ENCODE peak calls at places on chromosomes 1 and 21, in five cellular contexts. W, T, Y, X and B are unnamed samples.

GRCh38 chr1:51469518-51469917 is 49.5 kb downstream of the EPS15 start:
- DNase-seq in W (no peak), T (no peak), Y (no peak), X (no peak), B (no peak)

GRCh38 chr1:158177705-158178450 is 2.8 kb upstream of the CD1D start:
- DNase-seq in W (peak; percentile 60), T (peak; percentile 48), Y (no peak), X (peak; percentile 85), B (peak; percentile 2)

GRCh38 chr1:45913183-45913924 is 109.9 kb downstream of the MAST2 start:
- DNase-seq in W (peak; percentile 98), T (peak; percentile 97), Y (no peak), X (no peak), B (peak; percentile 46)

GRCh38 chr1:147919881-147920280 is 8.3 kb upstream of the GPR89B start:
- DNase-seq in W (no peak), T (no peak), Y (no peak), X (no peak), B (no peak)

GRCh38 chr21:39088831-39089380 is 94.3 kb downstream of the PSMG1 start:
- DNase-seq in W (peak; percentile 76), T (no peak), Y (no peak), X (no peak), B (no peak)

GRCh38 chr1:1543706-1544099 is 3.3 kb upstream of the TMEM240 start:
- DNase-seq in W (no peak), T (peak; percentile 54), Y (no peak), X (no peak), B (no peak)

GRCh38 chr1:222464841-222465210 is 83.1 kb downstream of the HHIPL2 start:
- DNase-seq in W (peak; percentile 51), T (peak; percentile 71), Y (peak; percentile 49), X (peak; percentile 41), B (no peak)

GRCh38 chr1:219174672-219175564 is 1.2 kb downstream of the LYPLAL1 start:
- DNase-seq in W (peak; percentile 95), T (peak; percentile 84), Y (peak; percentile 38), X (peak; percentile 27), B (peak; percentile 94)

GRCh38 chr1:97210302-97210701 is 488.7 kb downstream of the PTBP2 start:
- DNase-seq in W (peak; percentile 29), T (peak; percentile 14), Y (no peak), X (no peak), B (no peak)

GRCh38 chr21:23478381-23478780 is 2128.9 kb downstream of the MRPL39 start:
- DNase-seq in W (no peak), T (no peak), Y (no peak), X (no peak), B (no peak)

GRCh38 chr1:62342270-62342669 is 23.0 kb upstream of the KANK4 start:
- DNase-seq in W (no peak), T (no peak), Y (no peak), X (no peak), B (no peak)

GRCh38 chr1:235421751-235422150 is 54.5 kb downstream of the TBCE start:
- DNase-seq in W (no peak), T (no peak), Y (no peak), X (no peak), B (no peak)

GRCh38 chr1:15090373-15090772 is 63.2 kb upstream of the TMEM51 start:
- DNase-seq in W (no peak), T (no peak), Y (peak; percentile 84), X (peak; percentile 71), B (no peak)

GRCh38 chr1:165436994-165437393 is 7.9 kb downstream of the RXRG start:
- DNase-seq in W (no peak), T (no peak), Y (no peak), X (no peak), B (no peak)

GRCh38 chr1:22127248-22127647 is 15.6 kb downstream of the WNT4 start:
- DNase-seq in W (no peak), T (no peak), Y (no peak), X (no peak), B (no peak)

GRCh38 chr1:88730132-88730675 is 46.1 kb downstream of the PKN2 start:
- DNase-seq in W (no peak), T (no peak), Y (no peak), X (no peak), B (no peak)

GRCh38 chr1:6348511-6349191 is 44.9 kb downstream of the ACOT7 start:
- DNase-seq in W (peak; percentile 90), T (peak; percentile 34), Y (no peak), X (no peak), B (peak; percentile 73)

GRCh38 chr1:98406346-98407088 is 255.0 kb upstream of the SNX7 start:
- DNase-seq in W (no peak), T (no peak), Y (no peak), X (no peak), B (no peak)

GRCh38 chr1:24096009-24096736 is 15.8 kb downstream of the MYOM3 start:
- DNase-seq in W (no peak), T (no peak), Y (no peak), X (no peak), B (no peak)

GRCh38 chr1:86434031-86434430 is 10.1 kb downstream of the CLCA2 start:
- DNase-seq in W (no peak), T (no peak), Y (no peak), X (no peak), B (no peak)

GRCh38 chr1:6491966-6492365 is 499 bp upstream of the PLEKHG5 start:
- DNase-seq in W (no peak), T (no peak), Y (no peak), X (no peak), B (no peak)

GRCh38 chr1:40224040-40224439 is 23.7 kb upstream of the TMCO2 start:
- DNase-seq in W (no peak), T (no peak), Y (no peak), X (peak; percentile 13), B (no peak)

GRCh38 chr1:84363019-84363418 is 35.3 kb upstream of the DNASE2B start:
- DNase-seq in W (no peak), T (no peak), Y (no peak), X (no peak), B (no peak)

GRCh38 chr1:6127587-6128163 is 52.4 kb downstream of the CHD5 start:
- DNase-seq in W (peak; percentile 44), T (peak; percentile 41), Y (peak; percentile 57), X (peak; percentile 63), B (no peak)

GRCh38 chr1:1150100-1150499 is 23.6 kb upstream of the TTLL10 start:
- DNase-seq in W (no peak), T (no peak), Y (peak; percentile 62), X (no peak), B (no peak)

GRCh38 chr21:43341349-43342163 is 85.4 kb downstream of the SIK1 start:
- DNase-seq in W (peak; percentile 52), T (no peak), Y (no peak), X (no peak), B (no peak)

GRCh38 chr1:214548988-214549387 is 2.4 kb downstream of the PTPN14 start:
- DNase-seq in W (peak; percentile 70), T (peak; percentile 63), Y (no peak), X (no peak), B (no peak)

GRCh38 chr1:84888753-84889152 is 4.3 kb downstream of the LPAR3 start:
- DNase-seq in W (no peak), T (no peak), Y (peak; percentile 37), X (no peak), B (no peak)

GRCh38 chr21:25297117-25297516 is 310.2 kb downstream of the MRPL39 start:
- DNase-seq in W (no peak), T (no peak), Y (no peak), X (no peak), B (no peak)

GRCh38 chr1:90175490-90176157 is 180.7 kb downstream of the ZNF326 start:
- DNase-seq in W (no peak), T (no peak), Y (peak; percentile 75), X (no peak), B (no peak)

GRCh38 chr1:41859686-41860085 is 59.0 kb downstream of the HIVEP3 start:
- DNase-seq in W (no peak), T (no peak), Y (no peak), X (no peak), B (no peak)

GRCh38 chr1:114199017-114199594 is 45.4 kb upstream of the SYT6 start:
- DNase-seq in W (no peak), T (no peak), Y (no peak), X (no peak), B (no peak)

GRCh38 chr1:241253491-241253890 is 103.5 kb downstream of the RGS7 start:
- DNase-seq in W (peak; percentile 12), T (no peak), Y (no peak), X (no peak), B (no peak)

GRCh38 chr1:21295059-21295401 is 4.8 kb upstream of the ECE1 start:
- DNase-seq in W (peak; percentile 74), T (no peak), Y (peak; percentile 62), X (no peak), B (no peak)

GRCh38 chr1:211756471-211757020 is 74.0 kb downstream of the LPGAT1 start:
- DNase-seq in W (no peak), T (no peak), Y (no peak), X (no peak), B (no peak)

GRCh38 chr1:36542962-36543515 is 60.3 kb upstream of the CSF3R start:
- DNase-seq in W (no peak), T (no peak), Y (no peak), X (peak; percentile 29), B (no peak)

GRCh38 chr1:245154429-245155185 is at the start of gene KIF26B:
- DNase-seq in W (peak; percentile 73), T (peak; percentile 64), Y (no peak), X (no peak), B (no peak)
- TF ChIP-seq CTCF in W (no peak), T (peak; percentile 9), Y (no peak), X (no peak), B (no peak)

GRCh38 chr1:166974647-166975345 is 544 bp downstream of the ILDR2 start:
- DNase-seq in W (no peak), T (no peak), Y (no peak), X (peak; percentile 38), B (no peak)
- H3K4me3 ChIP-seq in W (no peak overlapping the region), T (peak overlapping the region; percentile 53), Y (peak overlapping the region; percentile 58), X (peak overlapping the region; percentile 78), B (peak overlapping the region; percentile 53)

DNA sequence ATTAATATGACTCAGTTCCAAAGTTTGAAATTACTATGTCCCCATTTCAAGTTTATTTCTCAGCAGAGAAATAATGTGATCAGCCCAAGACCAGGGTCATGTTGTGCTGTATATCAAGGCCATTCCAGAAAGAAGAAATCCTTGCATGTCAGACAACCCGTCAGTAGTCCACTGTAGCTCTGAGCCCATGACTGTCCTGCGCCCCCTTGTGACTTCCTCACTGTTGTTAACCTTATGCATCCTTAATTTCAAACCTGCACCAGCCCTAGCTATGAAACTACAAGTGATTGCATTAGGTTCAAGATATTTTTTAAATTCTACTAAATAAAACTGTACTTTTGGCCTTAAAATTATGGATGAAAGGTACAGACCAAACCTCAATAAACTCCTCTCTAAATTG is 133.0 kb downstream of the LRRC7 start:
- DNase-seq in W (peak; percentile 15), T (peak; percentile 9), Y (no peak), X (no peak), B (no peak)
- TF ChIP-seq CTCF in W (no peak), T (peak; percentile 51), Y (peak; percentile 39), X (peak; percentile 63), B (peak; percentile 54)

DNA sequence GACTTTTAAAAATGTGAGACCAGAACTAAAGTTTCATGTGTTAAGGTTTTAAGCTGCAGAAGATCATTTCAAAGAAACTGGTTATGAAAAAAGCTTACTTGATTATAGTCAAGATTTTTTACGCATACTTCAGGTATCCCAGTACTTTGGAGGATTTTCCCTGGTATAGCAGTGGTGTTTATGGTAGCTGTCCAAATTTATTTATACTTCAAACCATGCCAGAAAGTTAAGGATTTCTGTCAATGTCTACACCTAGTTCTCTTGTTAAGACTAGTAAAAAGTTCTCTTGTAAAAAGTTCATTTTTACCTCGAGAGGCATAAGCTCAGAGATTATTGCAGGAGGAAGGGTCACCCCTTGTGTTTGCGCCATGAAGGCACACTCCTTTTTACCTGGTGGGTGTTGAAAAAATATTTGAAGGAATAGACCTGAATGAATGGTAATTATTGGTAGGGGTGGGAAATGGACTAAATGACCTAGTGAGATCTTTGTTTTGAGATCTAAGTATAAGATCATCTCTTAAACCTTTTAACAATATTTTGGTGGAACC is 2.8 kb downstream of the DYRK1A start:
- DNase-seq in W (no peak), T (no peak), Y (no peak), X (peak; percentile 15), B (no peak)
- H3K4me3 ChIP-seq in W (peak overlapping the region; percentile 76), T (peak overlapping the region; percentile 85), Y (peak overlapping the region; percentile 67), X (peak overlapping the region; percentile 86), B (peak overlapping the region; percentile 19)